ENCODE peak calls at places on chromosomes 5 and 9, in nine cellular contexts. Z is SK-MEL-5, G is Caki2, C is AG08396, N is body of pancreas, A is T1000, H is IMR-90, T is pons, E is HTR-8/SVneo. P is an unnamed sample.

GRCh38 chr5:128774605-128775004 is 190.7 kb upstream of the SLC27A6 start:
- DNase-seq in G (no peak), E (no peak), T (no peak), N (no peak), H (peak), A (no peak), C (peak), Z (peak), P (no peak)

GRCh38 chr9:69303331-69303730 is 21.7 kb upstream of the ENTREP1 start:
- DNase-seq in C (no peak), Z (peak), N (no peak), T (no peak), A (no peak), G (no peak), E (no peak), H (no peak), P (no peak)

GRCh38 chr5:160315968-160316367 is 3.6 kb upstream of the CCNJL start:
- DNase-seq in N (peak), C (peak), T (no peak), G (peak), A (peak), E (peak), Z (peak), H (peak), P (no peak)

GRCh38 chr5:132472431-132472830 is 18.1 kb downstream of the IRF1 start:
- DNase-seq in Z (no peak), G (no peak), H (no peak), N (no peak), C (no peak), T (no peak), E (no peak), A (no peak), P (no peak)

GRCh38 chr9:100689635-100690034 is 111.8 kb downstream of the CAVIN4 start:
- DNase-seq in N (no peak), A (no peak), G (no peak), H (no peak), Z (no peak), C (no peak), E (no peak), T (no peak), P (no peak)

GRCh38 chr9:125807065-125807464 is 59.9 kb downstream of the PBX3 start:
- DNase-seq in T (no peak), N (no peak), E (no peak), H (peak), G (no peak), C (peak), A (peak), Z (no peak), P (no peak)

GRCh38 chr9:18791074-18791473 is 241.9 kb downstream of the SAXO1 start:
- DNase-seq in C (no peak), Z (peak), N (peak), E (peak), A (no peak), T (no peak), H (peak), G (no peak), P (no peak)

GRCh38 chr9:74770508-74771261 is 117.0 kb downstream of the TRPM6 start:
- DNase-seq in E (no peak), T (no peak), H (no peak), Z (peak), A (no peak), N (peak), G (no peak), C (peak), P (no peak)

GRCh38 chr5:29169851-29170250 is 2023.6 kb upstream of the CDH6 start:
- DNase-seq in C (no peak), H (no peak), N (no peak), A (no peak), E (peak), T (no peak), G (no peak), Z (no peak), P (no peak)

P was measured in epithelial cell of proximal tubule.